ENCODE peak calls at places on chromosomes 6 and 20, in four cellular contexts. One of them, this sample, is unnamed.

GRCh38 chr6:49987749-49988148 is 18.3 kb upstream of the DEFB113 start:
- DNase-seq in astrocyte of the spinal cord: no peak
- DNase-seq in neuronal stem cell: no peak
- DNase-seq in activated naive CD4-positive, alpha-beta T cell treated with anti-CD3 and anti-CD28 coated beads, Interleukin-2, amount 10 ng/mL, durations not matched to agents 7 days and 5 days: no peak
- DNase-seq in this sample: no peak

GRCh38 chr20:33539129-33539528 is 49.2 kb downstream of the CBFA2T2 start:
- DNase-seq in astrocyte of the spinal cord: no peak
- DNase-seq in neuronal stem cell: no peak
- DNase-seq in activated naive CD4-positive, alpha-beta T cell treated with anti-CD3 and anti-CD28 coated beads, Interleukin-2, amount 10 ng/mL, durations not matched to agents 7 days and 5 days: no peak
- DNase-seq in this sample: no peak

GRCh38 chr20:6026051-6026450 is 27.8 kb downstream of the LRRN4 start:
- DNase-seq in neuronal stem cell: no peak
- DNase-seq in activated naive CD4-positive, alpha-beta T cell treated with anti-CD3 and anti-CD28 coated beads, Interleukin-2, amount 10 ng/mL, durations not matched to agents 7 days and 5 days: no peak
- DNase-seq in astrocyte of the spinal cord: no peak
- DNase-seq in this sample: no peak

GRCh38 chr6:109082178-109082577 is 12.5 kb downstream of the SESN1 start:
- DNase-seq in activated naive CD4-positive, alpha-beta T cell treated with anti-CD3 and anti-CD28 coated beads, Interleukin-2, amount 10 ng/mL, durations not matched to agents 7 days and 5 days: no peak
- DNase-seq in astrocyte of the spinal cord: peak; percentile 8
- DNase-seq in neuronal stem cell: no peak
- DNase-seq in this sample: no peak

GRCh38 chr20:64062276-64062595 is 762 bp upstream of the TCEA2 start:
- DNase-seq in activated naive CD4-positive, alpha-beta T cell treated with anti-CD3 and anti-CD28 coated beads, Interleukin-2, amount 10 ng/mL, durations not matched to agents 7 days and 5 days: no peak
- DNase-seq in neuronal stem cell: no peak
- DNase-seq in astrocyte of the spinal cord: no peak
- DNase-seq in this sample: no peak

GRCh38 chr6:34243901-34244884 is 4.6 kb downstream of the SMIM29 start:
- DNase-seq in astrocyte of the spinal cord: peak; percentile 95
- DNase-seq in activated naive CD4-positive, alpha-beta T cell treated with anti-CD3 and anti-CD28 coated beads, Interleukin-2, amount 10 ng/mL, durations not matched to agents 7 days and 5 days: no peak
- DNase-seq in neuronal stem cell: no peak
- DNase-seq in this sample: peak; percentile 79

GRCh38 chr20:50395258-50395729 is 114.9 kb upstream of the PTPN1 start:
- DNase-seq in activated naive CD4-positive, alpha-beta T cell treated with anti-CD3 and anti-CD28 coated beads, Interleukin-2, amount 10 ng/mL, durations not matched to agents 7 days and 5 days: no peak
- DNase-seq in astrocyte of the spinal cord: peak; percentile 17
- DNase-seq in neuronal stem cell: no peak
- DNase-seq in this sample: peak; percentile 82

GRCh38 chr20:43248341-43248740 is 58.6 kb upstream of the PTPRT start:
- DNase-seq in neuronal stem cell: no peak
- DNase-seq in astrocyte of the spinal cord: no peak
- DNase-seq in activated naive CD4-positive, alpha-beta T cell treated with anti-CD3 and anti-CD28 coated beads, Interleukin-2, amount 10 ng/mL, durations not matched to agents 7 days and 5 days: no peak
- DNase-seq in this sample: no peak

GRCh38 chr20:20368414-20369352 is 779 bp downstream of the INSM1 start:
- DNase-seq in astrocyte of the spinal cord: no peak
- DNase-seq in activated naive CD4-positive, alpha-beta T cell treated with anti-CD3 and anti-CD28 coated beads, Interleukin-2, amount 10 ng/mL, durations not matched to agents 7 days and 5 days: peak; percentile 21
- DNase-seq in neuronal stem cell: no peak
- DNase-seq in this sample: no peak

GRCh38 chr20:6641012-6641411 is 126.5 kb upstream of the BMP2 start:
- DNase-seq in astrocyte of the spinal cord: no peak
- DNase-seq in neuronal stem cell: no peak
- DNase-seq in activated naive CD4-positive, alpha-beta T cell treated with anti-CD3 and anti-CD28 coated beads, Interleukin-2, amount 10 ng/mL, durations not matched to agents 7 days and 5 days: no peak
- DNase-seq in this sample: no peak

GRCh38 chr6:52217761-52218160 is 26.5 kb downstream of the IL17F start:
- DNase-seq in astrocyte of the spinal cord: no peak
- DNase-seq in activated naive CD4-positive, alpha-beta T cell treated with anti-CD3 and anti-CD28 coated beads, Interleukin-2, amount 10 ng/mL, durations not matched to agents 7 days and 5 days: no peak
- DNase-seq in neuronal stem cell: no peak
- DNase-seq in this sample: no peak

GRCh38 chr20:50671626-50672025 is 19.7 kb downstream of the RIPOR3 start:
- DNase-seq in astrocyte of the spinal cord: no peak
- DNase-seq in neuronal stem cell: no peak
- DNase-seq in activated naive CD4-positive, alpha-beta T cell treated with anti-CD3 and anti-CD28 coated beads, Interleukin-2, amount 10 ng/mL, durations not matched to agents 7 days and 5 days: no peak
- DNase-seq in this sample: no peak

GRCh38 chr20:56924316-56924975 is 295.3 kb downstream of the TFAP2C start:
- DNase-seq in neuronal stem cell: peak; percentile 38
- DNase-seq in astrocyte of the spinal cord: peak; percentile 11
- DNase-seq in activated naive CD4-positive, alpha-beta T cell treated with anti-CD3 and anti-CD28 coated beads, Interleukin-2, amount 10 ng/mL, durations not matched to agents 7 days and 5 days: no peak
- DNase-seq in this sample: no peak

GRCh38 chr6:50952092-50952932 is 133.6 kb downstream of the TFAP2B start:
- DNase-seq in neuronal stem cell: no peak
- DNase-seq in astrocyte of the spinal cord: no peak
- DNase-seq in activated naive CD4-positive, alpha-beta T cell treated with anti-CD3 and anti-CD28 coated beads, Interleukin-2, amount 10 ng/mL, durations not matched to agents 7 days and 5 days: no peak
- DNase-seq in this sample: no peak

GRCh38 chr6:135673671-135674309 is 176.2 kb upstream of the AHI1 start:
- DNase-seq in neuronal stem cell: no peak
- DNase-seq in astrocyte of the spinal cord: peak; percentile 74
- DNase-seq in activated naive CD4-positive, alpha-beta T cell treated with anti-CD3 and anti-CD28 coated beads, Interleukin-2, amount 10 ng/mL, durations not matched to agents 7 days and 5 days: no peak
- DNase-seq in this sample: no peak

GRCh38 chr6:44122821-44123220 is 4.4 kb downstream of the MRPL14 start:
- DNase-seq in astrocyte of the spinal cord: peak; percentile 38
- DNase-seq in neuronal stem cell: no peak
- DNase-seq in activated naive CD4-positive, alpha-beta T cell treated with anti-CD3 and anti-CD28 coated beads, Interleukin-2, amount 10 ng/mL, durations not matched to agents 7 days and 5 days: peak; percentile 50
- DNase-seq in this sample: no peak

GRCh38 chr6:127768745-127769144 is 132.1 kb downstream of the THEMIS start:
- DNase-seq in activated naive CD4-positive, alpha-beta T cell treated with anti-CD3 and anti-CD28 coated beads, Interleukin-2, amount 10 ng/mL, durations not matched to agents 7 days and 5 days: no peak
- DNase-seq in neuronal stem cell: no peak
- DNase-seq in astrocyte of the spinal cord: no peak
- DNase-seq in this sample: no peak

GRCh38 chr6:43211960-43212359 is 17.3 kb downstream of the DNPH1 start:
- DNase-seq in neuronal stem cell: no peak
- DNase-seq in activated naive CD4-positive, alpha-beta T cell treated with anti-CD3 and anti-CD28 coated beads, Interleukin-2, amount 10 ng/mL, durations not matched to agents 7 days and 5 days: no peak
- DNase-seq in astrocyte of the spinal cord: no peak
- DNase-seq in this sample: no peak

GRCh38 chr20:51758978-51759544 is 9.1 kb downstream of the ATP9A start:
- DNase-seq in astrocyte of the spinal cord: no peak
- DNase-seq in neuronal stem cell: no peak
- DNase-seq in activated naive CD4-positive, alpha-beta T cell treated with anti-CD3 and anti-CD28 coated beads, Interleukin-2, amount 10 ng/mL, durations not matched to agents 7 days and 5 days: no peak
- DNase-seq in this sample: no peak

GRCh38 chr20:24681634-24682495 is 212.4 kb downstream of the SYNDIG1 start:
- DNase-seq in astrocyte of the spinal cord: no peak
- DNase-seq in neuronal stem cell: no peak
- DNase-seq in activated naive CD4-positive, alpha-beta T cell treated with anti-CD3 and anti-CD28 coated beads, Interleukin-2, amount 10 ng/mL, durations not matched to agents 7 days and 5 days: no peak
- DNase-seq in this sample: no peak

GRCh38 chr20:50931306-50932015 is at the start of gene ADNP:
- DNase-seq in activated naive CD4-positive, alpha-beta T cell treated with anti-CD3 and anti-CD28 coated beads, Interleukin-2, amount 10 ng/mL, durations not matched to agents 7 days and 5 days: peak; percentile 91
- DNase-seq in neuronal stem cell: peak; percentile 97
- DNase-seq in astrocyte of the spinal cord: peak; percentile 95
- DNase-seq in this sample: peak; percentile 94

GRCh38 chr6:46438245-46438644 is 53.0 kb downstream of the RCAN2 start:
- DNase-seq in neuronal stem cell: no peak
- DNase-seq in activated naive CD4-positive, alpha-beta T cell treated with anti-CD3 and anti-CD28 coated beads, Interleukin-2, amount 10 ng/mL, durations not matched to agents 7 days and 5 days: no peak
- DNase-seq in astrocyte of the spinal cord: no peak
- DNase-seq in this sample: no peak

GRCh38 chr6:168562576-168563151 is 121.7 kb downstream of the SMOC2 start:
- DNase-seq in activated naive CD4-positive, alpha-beta T cell treated with anti-CD3 and anti-CD28 coated beads, Interleukin-2, amount 10 ng/mL, durations not matched to agents 7 days and 5 days: no peak
- DNase-seq in astrocyte of the spinal cord: no peak
- DNase-seq in neuronal stem cell: no peak
- DNase-seq in this sample: no peak

GRCh38 chr6:21479140-21479539 is 114.4 kb upstream of the SOX4 start:
- DNase-seq in neuronal stem cell: no peak
- DNase-seq in activated naive CD4-positive, alpha-beta T cell treated with anti-CD3 and anti-CD28 coated beads, Interleukin-2, amount 10 ng/mL, durations not matched to agents 7 days and 5 days: no peak
- DNase-seq in astrocyte of the spinal cord: peak; percentile 45
- DNase-seq in this sample: peak; percentile 31

GRCh38 chr20:39195495-39196129 is 233.5 kb downstream of the DHX35 start:
- DNase-seq in activated naive CD4-positive, alpha-beta T cell treated with anti-CD3 and anti-CD28 coated beads, Interleukin-2, amount 10 ng/mL, durations not matched to agents 7 days and 5 days: no peak
- DNase-seq in astrocyte of the spinal cord: no peak
- DNase-seq in neuronal stem cell: peak; percentile 15
- DNase-seq in this sample: no peak

GRCh38 chr20:57263767-57264150 is 2.7 kb downstream of the BMP7 start:
- DNase-seq in neuronal stem cell: no peak
- DNase-seq in astrocyte of the spinal cord: no peak
- DNase-seq in activated naive CD4-positive, alpha-beta T cell treated with anti-CD3 and anti-CD28 coated beads, Interleukin-2, amount 10 ng/mL, durations not matched to agents 7 days and 5 days: no peak
- DNase-seq in this sample: no peak

GRCh38 chr6:14062345-14063029 is 55.1 kb upstream of the CD83 start:
- DNase-seq in activated naive CD4-positive, alpha-beta T cell treated with anti-CD3 and anti-CD28 coated beads, Interleukin-2, amount 10 ng/mL, durations not matched to agents 7 days and 5 days: no peak
- DNase-seq in neuronal stem cell: no peak
- DNase-seq in astrocyte of the spinal cord: no peak
- DNase-seq in this sample: no peak

GRCh38 chr6:32154514-32155161 is 697 bp downstream of the PPT2 start:
- DNase-seq in neuronal stem cell: no peak
- DNase-seq in activated naive CD4-positive, alpha-beta T cell treated with anti-CD3 and anti-CD28 coated beads, Interleukin-2, amount 10 ng/mL, durations not matched to agents 7 days and 5 days: peak; percentile 82
- DNase-seq in astrocyte of the spinal cord: peak; percentile 64
- DNase-seq in this sample: peak; percentile 71